ENCODE peak calls at places on chromosomes 1 and 21, in five cellular contexts. One of them, this sample, is unnamed.

GRCh38 chr1:14443164-14443787 is 155.2 kb upstream of the KAZN start:
- DNase-seq in mesendoderm: peak
- DNase-seq in H9: no peak
- DNase-seq in IMR-90: peak
- DNase-seq in trophoblast cell: no peak
- DNase-seq in this sample: no peak

GRCh38 chr1:206909167-206909882 is 12.1 kb downstream of the IL24 start:
- DNase-seq in mesendoderm: peak
- DNase-seq in H9: peak
- DNase-seq in IMR-90: no peak
- DNase-seq in trophoblast cell: peak
- DNase-seq in this sample: no peak

GRCh38 chr1:155514582-155515187 is 47.9 kb downstream of the ASH1L start:
- DNase-seq in mesendoderm: no peak
- DNase-seq in H9: no peak
- DNase-seq in IMR-90: no peak
- DNase-seq in trophoblast cell: no peak
- DNase-seq in this sample: no peak

GRCh38 chr1:209095627-209096595 is 487.6 kb upstream of the CAMK1G start:
- DNase-seq in mesendoderm: no peak
- DNase-seq in H9: no peak
- DNase-seq in IMR-90: peak
- DNase-seq in trophoblast cell: peak
- DNase-seq in this sample: no peak

GRCh38 chr1:98315309-98315708 is 346.2 kb upstream of the SNX7 start:
- DNase-seq in mesendoderm: no peak
- DNase-seq in H9: no peak
- DNase-seq in IMR-90: peak
- DNase-seq in trophoblast cell: no peak
- DNase-seq in this sample: no peak

GRCh38 chr1:194280463-194280862 is 1094.0 kb upstream of the B3GALT2 start:
- DNase-seq in mesendoderm: peak
- DNase-seq in H9: no peak
- DNase-seq in IMR-90: no peak
- DNase-seq in trophoblast cell: no peak
- DNase-seq in this sample: no peak

GRCh38 chr1:171883844-171884243 is 42.5 kb downstream of the DNM3 start:
- DNase-seq in mesendoderm: no peak
- DNase-seq in H9: no peak
- DNase-seq in IMR-90: no peak
- DNase-seq in trophoblast cell: no peak
- DNase-seq in this sample: no peak

GRCh38 chr1:72282690-72283203 is 408 bp upstream of the NEGR1 start:
- DNase-seq in mesendoderm: peak
- DNase-seq in H9: peak
- DNase-seq in IMR-90: peak
- DNase-seq in trophoblast cell: peak
- DNase-seq in this sample: peak

GRCh38 chr1:97017895-97018294 is 296.3 kb downstream of the PTBP2 start:
- DNase-seq in mesendoderm: peak
- DNase-seq in H9: peak
- DNase-seq in IMR-90: no peak
- DNase-seq in trophoblast cell: no peak
- DNase-seq in this sample: peak

GRCh38 chr1:228487336-228488106 is at the start of gene RNF187:
- DNase-seq in mesendoderm: no peak
- DNase-seq in H9: no peak
- DNase-seq in IMR-90: peak
- DNase-seq in trophoblast cell: peak
- DNase-seq in this sample: no peak

GRCh38 chr1:169860187-169860586 is 33.5 kb downstream of the SCYL3 start:
- DNase-seq in mesendoderm: no peak
- DNase-seq in H9: no peak
- DNase-seq in IMR-90: no peak
- DNase-seq in trophoblast cell: no peak
- DNase-seq in this sample: no peak

GRCh38 chr1:200034821-200035396 is 7.4 kb downstream of the NR5A2 start:
- DNase-seq in mesendoderm: peak
- DNase-seq in H9: peak
- DNase-seq in IMR-90: peak
- DNase-seq in trophoblast cell: no peak
- DNase-seq in this sample: peak

GRCh38 chr21:14968029-14968428 is 96.8 kb downstream of the NRIP1 start:
- DNase-seq in mesendoderm: no peak
- DNase-seq in H9: no peak
- DNase-seq in IMR-90: no peak
- DNase-seq in trophoblast cell: no peak
- DNase-seq in this sample: no peak

GRCh38 chr1:97759078-97759477 is 161.8 kb downstream of the DPYD start:
- DNase-seq in mesendoderm: no peak
- DNase-seq in H9: no peak
- DNase-seq in IMR-90: peak
- DNase-seq in trophoblast cell: no peak
- DNase-seq in this sample: no peak

GRCh38 chr21:23881783-23882182 is 1725.5 kb downstream of the MRPL39 start:
- DNase-seq in mesendoderm: no peak
- DNase-seq in H9: no peak
- DNase-seq in IMR-90: no peak
- DNase-seq in trophoblast cell: no peak
- DNase-seq in this sample: no peak

GRCh38 chr1:17287377-17287776 is 20.6 kb upstream of the PADI4 start:
- DNase-seq in mesendoderm: peak
- DNase-seq in H9: no peak
- DNase-seq in IMR-90: peak
- DNase-seq in trophoblast cell: peak
- DNase-seq in this sample: no peak

GRCh38 chr1:108200627-108201106 is 524 bp upstream of the SLC25A24 start:
- DNase-seq in mesendoderm: peak
- DNase-seq in H9: no peak
- DNase-seq in IMR-90: peak
- DNase-seq in trophoblast cell: peak
- DNase-seq in this sample: no peak

GRCh38 chr21:45982256-45982757 is 737 bp downstream of the COL6A1 start:
- DNase-seq in mesendoderm: no peak
- DNase-seq in H9: no peak
- DNase-seq in IMR-90: no peak
- DNase-seq in trophoblast cell: no peak
- DNase-seq in this sample: no peak

GRCh38 chr21:45981641-45982255 is at the start of gene COL6A1:
- DNase-seq in mesendoderm: peak
- DNase-seq in H9: peak
- DNase-seq in IMR-90: peak
- DNase-seq in trophoblast cell: peak
- DNase-seq in this sample: peak

GRCh38 chr21:45984584-45985095 is 3.1 kb downstream of the COL6A1 start:
- DNase-seq in mesendoderm: no peak
- DNase-seq in H9: no peak
- DNase-seq in IMR-90: no peak
- DNase-seq in trophoblast cell: no peak
- DNase-seq in this sample: no peak

GRCh38 chr21:45983981-45984551 is 2.5 kb downstream of the COL6A1 start:
- DNase-seq in mesendoderm: no peak
- DNase-seq in H9: no peak
- DNase-seq in IMR-90: no peak
- DNase-seq in trophoblast cell: peak
- DNase-seq in this sample: no peak

GRCh38 chr21:45982758-45983731 is 1.5 kb downstream of the COL6A1 start:
- DNase-seq in mesendoderm: peak
- DNase-seq in H9: no peak
- DNase-seq in IMR-90: no peak
- DNase-seq in trophoblast cell: no peak
- DNase-seq in this sample: no peak
- H3K23ac ChIP-seq in mesendoderm: peak
- H3K23ac ChIP-seq in H9: no peak
- H3K23ac ChIP-seq in IMR-90: peak
- H3K23ac ChIP-seq in trophoblast cell: no peak
- H3K23ac ChIP-seq in this sample: peak

GRCh38 chr1:62209931-62210595 is 15.4 kb downstream of the L1TD1 start:
- DNase-seq in mesendoderm: no peak
- DNase-seq in H9: no peak
- DNase-seq in IMR-90: no peak
- DNase-seq in trophoblast cell: no peak
- DNase-seq in this sample: no peak
- H3K23ac ChIP-seq in mesendoderm: no peak
- H3K23ac ChIP-seq in H9: no peak
- H3K23ac ChIP-seq in IMR-90: no peak
- H3K23ac ChIP-seq in trophoblast cell: no peak
- H3K23ac ChIP-seq in this sample: no peak

DNA sequence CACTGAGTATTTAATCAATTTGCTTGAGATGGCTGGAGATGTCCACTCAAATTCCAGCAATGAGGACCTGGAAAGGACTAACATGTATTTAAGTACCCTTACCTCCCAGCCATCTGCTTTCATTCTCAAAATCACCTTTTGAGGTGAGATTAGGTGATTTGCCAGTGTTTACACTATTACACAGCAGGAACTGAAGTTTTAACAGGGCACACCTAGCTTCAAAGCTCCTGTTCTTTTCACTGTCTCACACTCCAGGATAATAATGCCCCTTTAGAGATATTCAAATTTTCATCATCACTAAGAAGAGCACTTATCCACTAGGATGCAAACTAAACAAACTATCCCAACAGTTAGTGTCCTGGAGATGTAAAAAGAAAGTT is 15.2 kb upstream of the JAK1 start:
- DNase-seq in mesendoderm: no peak
- DNase-seq in H9: no peak
- DNase-seq in IMR-90: no peak
- DNase-seq in trophoblast cell: no peak
- DNase-seq in this sample: no peak
- H3K23ac ChIP-seq in mesendoderm: no peak
- H3K23ac ChIP-seq in H9: no peak
- H3K23ac ChIP-seq in IMR-90: no peak
- H3K23ac ChIP-seq in trophoblast cell: no peak
- H3K23ac ChIP-seq in this sample: no peak

GRCh38 chr1:244044423-244044822 is 6.7 kb upstream of the ZBTB18 start:
- DNase-seq in mesendoderm: no peak
- DNase-seq in H9: no peak
- DNase-seq in IMR-90: no peak
- DNase-seq in trophoblast cell: no peak
- DNase-seq in this sample: no peak

GRCh38 chr1:244048566-244049141 is 2.4 kb upstream of the ZBTB18 start:
- DNase-seq in mesendoderm: no peak
- DNase-seq in H9: no peak
- DNase-seq in IMR-90: no peak
- DNase-seq in trophoblast cell: no peak
- DNase-seq in this sample: no peak

GRCh38 chr1:244047739-244048565 is 3.1 kb upstream of the ZBTB18 start:
- DNase-seq in mesendoderm: peak
- DNase-seq in H9: peak
- DNase-seq in IMR-90: peak
- DNase-seq in trophoblast cell: peak
- DNase-seq in this sample: peak

GRCh38 chr1:244049142-244049968 is 1.7 kb upstream of the ZBTB18 start:
- DNase-seq in mesendoderm: peak
- DNase-seq in H9: no peak
- DNase-seq in IMR-90: no peak
- DNase-seq in trophoblast cell: no peak
- DNase-seq in this sample: no peak

GRCh38 chr1:244046907-244047738 is 4.0 kb upstream of the ZBTB18 start:
- DNase-seq in mesendoderm: no peak
- DNase-seq in H9: no peak
- DNase-seq in IMR-90: peak
- DNase-seq in trophoblast cell: no peak
- DNase-seq in this sample: no peak
- H3K23ac ChIP-seq in mesendoderm: no peak
- H3K23ac ChIP-seq in H9: no peak
- H3K23ac ChIP-seq in IMR-90: peak
- H3K23ac ChIP-seq in trophoblast cell: no peak
- H3K23ac ChIP-seq in this sample: no peak

DNA sequence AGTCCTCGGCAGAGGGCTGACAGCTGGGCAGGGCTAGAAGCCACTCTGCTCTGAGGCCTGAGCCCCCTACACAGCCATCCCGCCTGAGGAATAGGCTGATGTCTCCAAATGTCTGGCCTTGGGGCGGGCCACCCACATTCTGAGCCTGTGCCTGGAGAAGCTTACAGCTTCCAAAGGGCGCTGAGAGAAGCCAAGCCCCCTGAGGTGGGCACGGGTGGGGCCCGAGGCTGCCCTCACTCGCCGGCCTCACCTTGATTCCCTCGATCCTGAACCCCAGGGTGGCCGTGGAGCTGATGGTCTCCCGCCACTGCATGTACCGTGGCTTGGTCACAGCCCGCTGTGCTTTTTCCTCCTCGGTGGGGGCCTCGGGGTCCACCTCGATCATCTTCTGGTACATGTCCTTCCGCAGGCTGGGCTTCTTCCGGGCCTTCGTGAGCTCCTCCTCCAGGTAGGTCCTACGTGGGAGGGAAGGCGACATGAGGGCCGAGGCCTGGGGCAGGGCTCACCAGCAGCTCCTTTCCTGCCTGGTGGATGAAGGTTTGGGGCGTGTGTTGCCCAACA is 93.2 kb downstream of the STUM start:
- DNase-seq in mesendoderm: no peak
- DNase-seq in H9: no peak
- DNase-seq in IMR-90: no peak
- DNase-seq in trophoblast cell: no peak
- DNase-seq in this sample: no peak
- H3K23ac ChIP-seq in mesendoderm: no peak
- H3K23ac ChIP-seq in H9: no peak
- H3K23ac ChIP-seq in IMR-90: no peak
- H3K23ac ChIP-seq in trophoblast cell: no peak
- H3K23ac ChIP-seq in this sample: no peak

GRCh38 chr21:17612565-17613241 is at the start of gene BTG3:
- DNase-seq in mesendoderm: peak
- DNase-seq in H9: peak
- DNase-seq in IMR-90: peak
- DNase-seq in trophoblast cell: peak
- DNase-seq in this sample: peak
- H3K23ac ChIP-seq in mesendoderm: peak
- H3K23ac ChIP-seq in H9: no peak
- H3K23ac ChIP-seq in IMR-90: peak
- H3K23ac ChIP-seq in trophoblast cell: no peak
- H3K23ac ChIP-seq in this sample: peak

DNA sequence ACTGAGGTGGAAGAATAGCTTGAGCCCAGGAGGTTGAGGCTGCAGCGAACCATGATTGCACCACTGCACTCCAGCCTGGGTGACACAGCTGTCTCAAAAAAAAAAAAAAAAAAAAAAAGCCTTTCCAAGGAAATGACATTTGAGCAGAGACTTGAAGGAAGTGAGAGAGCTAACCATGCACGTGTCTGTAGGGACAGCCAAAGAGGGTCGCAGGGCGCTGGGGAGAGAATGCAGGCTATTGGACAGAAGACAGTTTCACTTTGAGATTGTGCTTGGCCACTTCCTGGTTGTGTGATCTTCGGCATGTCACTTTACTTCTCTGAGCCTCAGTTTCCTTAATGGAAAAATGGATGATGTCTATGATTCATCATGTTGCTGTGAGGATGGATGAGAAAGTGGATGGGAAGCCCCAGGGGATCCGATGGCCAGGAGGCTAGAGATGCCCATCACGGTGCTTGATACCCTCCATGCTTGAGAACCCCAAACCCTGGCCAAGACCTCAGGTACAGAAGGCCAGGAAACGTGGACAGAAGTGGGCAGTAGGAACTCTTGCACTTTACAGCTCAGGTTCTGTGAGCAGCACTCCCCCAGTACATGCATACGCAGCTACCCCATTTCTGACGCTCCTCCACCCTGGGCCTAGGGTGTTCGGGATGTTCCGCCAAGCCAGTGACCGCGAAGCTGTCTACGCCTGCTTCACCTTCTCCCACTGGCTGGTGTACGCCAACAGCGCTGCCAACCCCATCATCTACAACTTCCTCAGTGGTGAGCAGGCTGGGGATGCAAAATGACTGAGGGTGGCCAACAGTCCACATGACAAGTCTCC is 7.1 kb downstream of the HCRTR1 start:
- DNase-seq in mesendoderm: no peak
- DNase-seq in H9: no peak
- DNase-seq in IMR-90: no peak
- DNase-seq in trophoblast cell: no peak
- DNase-seq in this sample: no peak
- H3K23ac ChIP-seq in mesendoderm: no peak
- H3K23ac ChIP-seq in H9: no peak
- H3K23ac ChIP-seq in IMR-90: no peak
- H3K23ac ChIP-seq in trophoblast cell: no peak
- H3K23ac ChIP-seq in this sample: no peak